ENCODE peak calls at places on chromosome 12, in nine cellular contexts. E is EL; A is T-cell; D is activated effector memory CD4-positive, alpha-beta T cell treated with anti-CD3 and anti-CD28 coated beads, Interleukin-2, amount 50 U/mL, for 16 hours; O is cardiac muscle cell; Q is hepatocyte; B is Right ventricle myocardium superior; R is NCI-H774; K is stimulated activated CD4-positive, alpha-beta T cell treated with anti-CD3 and anti-CD28 coated beads, TNF-alpha, amount 100 ng/mL, for 4 hours. V is an unnamed sample.

GRCh38 chr12:49092086-49092815 is 2.4 kb downstream of the DHH start:
- DNase-seq in E (peak; percentile 75), A (peak; percentile 50), D (peak; percentile 85), O (peak; percentile 66), Q (peak; percentile 47), B (no peak), R (no peak), K (peak; percentile 55), V (no peak)

GRCh38 chr12:132222096-132222807 is 78.0 kb downstream of the NOC4L start:
- DNase-seq in E (peak; percentile 68), A (peak; percentile 45), D (peak; percentile 68), O (peak; percentile 49), Q (peak; percentile 46), B (no peak), R (no peak), K (no peak), V (peak; percentile 40)

GRCh38 chr12:108657130-108657745 is 23.5 kb upstream of the SELPLG start:
- DNase-seq in E (no peak), A (no peak), D (no peak), O (no peak), Q (no peak), B (no peak), R (no peak), K (no peak), V (no peak)

GRCh38 chr12:30908389-30909087 is 18.0 kb upstream of the TSPAN11 start:
- DNase-seq in E (peak; percentile 35), A (no peak), D (no peak), O (peak; percentile 91), Q (peak; percentile 59), B (no peak), R (no peak), K (no peak), V (no peak)

GRCh38 chr12:58920102-58920955 is at the start of gene LRIG3:
- DNase-seq in E (peak; percentile 88), A (no peak), D (no peak), O (peak; percentile 94), Q (peak; percentile 96), B (peak; percentile 94), R (peak; percentile 90), K (no peak), V (peak; percentile 71)

GRCh38 chr12:113014565-113014964 is 36.2 kb downstream of the OAS2 start:
- DNase-seq in E (no peak), A (no peak), D (no peak), O (no peak), Q (no peak), B (no peak), R (no peak), K (no peak), V (no peak)

GRCh38 chr12:89472508-89472907 is 52.1 kb downstream of the GALNT4 start:
- DNase-seq in E (peak; percentile 63), A (no peak), D (no peak), O (no peak), Q (no peak), B (no peak), R (no peak), K (no peak), V (peak; percentile 49)

GRCh38 chr12:92558806-92559205 is 144.0 kb upstream of the PLEKHG7 start:
- DNase-seq in E (peak; percentile 44), A (no peak), D (no peak), O (no peak), Q (no peak), B (no peak), R (no peak), K (no peak), V (peak; percentile 19)

GRCh38 chr12:131035268-131035681 is 81.6 kb downstream of the ADGRD1 start:
- DNase-seq in E (no peak), A (no peak), D (no peak), O (no peak), Q (no peak), B (no peak), R (no peak), K (no peak), V (no peak)

GRCh38 chr12:41605528-41606295 is 417.6 kb downstream of the PDZRN4 start:
- DNase-seq in E (no peak), A (no peak), D (no peak), O (no peak), Q (no peak), B (no peak), R (no peak), K (no peak), V (no peak)

GRCh38 chr12:79360936-79361335 is 329.8 kb downstream of the PAWR start:
- DNase-seq in E (no peak), A (no peak), D (no peak), O (no peak), Q (no peak), B (no peak), R (no peak), K (no peak), V (no peak)

GRCh38 chr12:117342682-117343081 is 18.7 kb downstream of the NOS1 start:
- DNase-seq in E (peak; percentile 4), A (no peak), D (no peak), O (no peak), Q (no peak), B (no peak), R (no peak), K (no peak), V (peak; percentile 89)

GRCh38 chr12:83114042-83114441 is 427.3 kb downstream of the TMTC2 start:
- DNase-seq in E (no peak), A (no peak), D (no peak), O (no peak), Q (no peak), B (no peak), R (no peak), K (no peak), V (no peak)

GRCh38 chr12:75389061-75389460 is 1.8 kb upstream of the GLIPR1L2 start:
- DNase-seq in E (peak; percentile 76), A (no peak), D (no peak), O (peak; percentile 18), Q (no peak), B (no peak), R (no peak), K (no peak), V (peak; percentile 83)

GRCh38 chr12:57767317-57767716 is 439 bp upstream of the CYP27B1 start:
- DNase-seq in E (no peak), A (no peak), D (no peak), O (no peak), Q (no peak), B (no peak), R (no peak), K (no peak), V (no peak)

GRCh38 chr12:117933545-117933944 is 35.2 kb downstream of the KSR2 start:
- DNase-seq in E (no peak), A (no peak), D (no peak), O (no peak), Q (no peak), B (no peak), R (no peak), K (no peak), V (no peak)

GRCh38 chr12:8012910-8013309 is 19.6 kb upstream of the FOXJ2 start:
- DNase-seq in E (no peak), A (no peak), D (no peak), O (no peak), Q (no peak), B (no peak), R (no peak), K (no peak), V (no peak)

GRCh38 chr12:70338531-70338930 is 27.6 kb upstream of the KCNMB4 start:
- DNase-seq in E (peak; percentile 2), A (no peak), D (no peak), O (no peak), Q (no peak), B (no peak), R (no peak), K (no peak), V (no peak)

GRCh38 chr12:39272934-39273770 is 169.8 kb downstream of the KIF21A start:
- DNase-seq in E (peak; percentile 35), A (peak; percentile 3), D (no peak), O (peak; percentile 59), Q (peak; percentile 61), B (no peak), R (peak; percentile 35), K (no peak), V (peak; percentile 46)

GRCh38 chr12:41636658-41637057 is 448.5 kb downstream of the PDZRN4 start:
- DNase-seq in E (no peak), A (no peak), D (no peak), O (no peak), Q (no peak), B (no peak), R (no peak), K (no peak), V (no peak)

GRCh38 chr12:107404981-107405380 is 280.6 kb upstream of the PWP1 start:
- DNase-seq in E (peak; percentile 41), A (no peak), D (no peak), O (peak; percentile 21), Q (peak; percentile 30), B (no peak), R (peak; percentile 37), K (no peak), V (peak; percentile 65)

GRCh38 chr12:96402061-96402460 is 1.8 kb upstream of the CDK17 start:
- DNase-seq in E (no peak), A (no peak), D (peak; percentile 71), O (no peak), Q (no peak), B (no peak), R (peak; percentile 38), K (no peak), V (no peak)

GRCh38 chr12:124510301-124510970 is 57.0 kb downstream of the NCOR2 start:
- DNase-seq in E (no peak), A (no peak), D (no peak), O (no peak), Q (no peak), B (no peak), R (no peak), K (no peak), V (no peak)

V was measured in A172.